ENCODE peak calls at places on chromosome 16, in nine cellular contexts. F, T, B, M, J, E, Q, G and H are unnamed samples.

GRCh38 chr16:9053006-9053601 is 38.3 kb upstream of the HAPSTR1 start:
- DNase-seq in F (peak), T (peak), B (peak), M (peak), J (peak), E (no peak), Q (peak), G (peak), H (no peak)

GRCh38 chr16:69917739-69918138 is 33.4 kb upstream of the CLEC18A start:
- DNase-seq in F (peak), T (peak), B (peak), M (peak), J (peak), E (no peak), Q (no peak), G (peak), H (peak)

GRCh38 chr16:64077242-64077641 is 1044.6 kb downstream of the CDH11 start:
- DNase-seq in F (no peak), T (no peak), B (no peak), M (no peak), J (no peak), E (no peak), Q (no peak), G (no peak), H (no peak)

GRCh38 chr16:79278506-79278905 is 322.0 kb downstream of the MAF start:
- DNase-seq in F (no peak), T (no peak), B (no peak), M (no peak), J (no peak), E (no peak), Q (no peak), G (no peak), H (no peak)

GRCh38 chr16:78298986-78299385 is 199.5 kb downstream of the WWOX start:
- DNase-seq in F (no peak), T (peak), B (no peak), M (no peak), J (peak), E (no peak), Q (no peak), G (no peak), H (no peak)

GRCh38 chr16:24935336-24935735 is 79.8 kb downstream of the ARHGAP17 start:
- DNase-seq in F (no peak), T (no peak), B (no peak), M (no peak), J (no peak), E (no peak), Q (no peak), G (no peak), H (no peak)

GRCh38 chr16:73066321-73066926 is 18.5 kb upstream of the ZFHX3 start:
- DNase-seq in F (no peak), T (no peak), B (no peak), M (peak), J (no peak), E (no peak), Q (no peak), G (no peak), H (no peak)

GRCh38 chr16:53089434-53090270 is 34.9 kb downstream of the CHD9 start:
- DNase-seq in F (no peak), T (peak), B (peak), M (peak), J (peak), E (peak), Q (no peak), G (no peak), H (no peak)

GRCh38 chr16:21950782-21951521 is 2.2 kb upstream of the UQCRC2 start:
- DNase-seq in F (peak), T (peak), B (peak), M (peak), J (peak), E (no peak), Q (peak), G (no peak), H (no peak)

GRCh38 chr16:75402174-75402820 is 31.0 kb downstream of the CFDP1 start:
- DNase-seq in F (peak), T (peak), B (peak), M (no peak), J (peak), E (no peak), Q (no peak), G (no peak), H (no peak)

GRCh38 chr16:30369091-30369937 is 980 bp downstream of the TBC1D10B start:
- DNase-seq in F (no peak), T (no peak), B (no peak), M (peak), J (peak), E (no peak), Q (peak), G (no peak), H (no peak)

GRCh38 chr16:27677300-27677699 is 127.4 kb downstream of the KATNIP start:
- DNase-seq in F (no peak), T (peak), B (no peak), M (no peak), J (peak), E (no peak), Q (no peak), G (no peak), H (no peak)

GRCh38 chr16:70152578-70153302 is 20.8 kb upstream of the CLEC18C start:
- DNase-seq in F (no peak), T (no peak), B (no peak), M (no peak), J (no peak), E (no peak), Q (no peak), G (no peak), H (no peak)

GRCh38 chr16:81158964-81159363 is 62.8 kb upstream of the GCSH start:
- DNase-seq in F (no peak), T (no peak), B (no peak), M (peak), J (no peak), E (no peak), Q (no peak), G (no peak), H (no peak)

GRCh38 chr16:85484337-85485295 is 128.5 kb upstream of the GSE1 start:
- DNase-seq in F (no peak), T (no peak), B (no peak), M (no peak), J (no peak), E (no peak), Q (no peak), G (no peak), H (no peak)

GRCh38 chr16:87806608-87807546 is 41.1 kb upstream of the KLHDC4 start:
- DNase-seq in F (peak), T (peak), B (peak), M (no peak), J (peak), E (peak), Q (peak), G (peak), H (no peak)
- H3K4me3 ChIP-seq in F (peak), T (no peak), B (peak), M (no peak), J (peak), E (no peak), Q (peak), G (peak), H (peak)

GRCh38 chr16:11107781-11108465 is 148.1 kb downstream of the SOCS1 start:
- DNase-seq in F (no peak), T (peak), B (peak), M (no peak), J (peak), E (no peak), Q (no peak), G (no peak), H (no peak)

GRCh38 chr16:11106726-11107125 is 149.3 kb downstream of the SOCS1 start:
- DNase-seq in F (no peak), T (no peak), B (no peak), M (no peak), J (no peak), E (no peak), Q (peak), G (no peak), H (no peak)

GRCh38 chr16:11104168-11105037 is 151.6 kb downstream of the SOCS1 start:
- DNase-seq in F (no peak), T (no peak), B (no peak), M (no peak), J (no peak), E (no peak), Q (no peak), G (no peak), H (no peak)

GRCh38 chr16:11102523-11102898 is 153.5 kb downstream of the SOCS1 start:
- DNase-seq in F (no peak), T (no peak), B (no peak), M (no peak), J (no peak), E (no peak), Q (no peak), G (no peak), H (no peak)

DNA sequence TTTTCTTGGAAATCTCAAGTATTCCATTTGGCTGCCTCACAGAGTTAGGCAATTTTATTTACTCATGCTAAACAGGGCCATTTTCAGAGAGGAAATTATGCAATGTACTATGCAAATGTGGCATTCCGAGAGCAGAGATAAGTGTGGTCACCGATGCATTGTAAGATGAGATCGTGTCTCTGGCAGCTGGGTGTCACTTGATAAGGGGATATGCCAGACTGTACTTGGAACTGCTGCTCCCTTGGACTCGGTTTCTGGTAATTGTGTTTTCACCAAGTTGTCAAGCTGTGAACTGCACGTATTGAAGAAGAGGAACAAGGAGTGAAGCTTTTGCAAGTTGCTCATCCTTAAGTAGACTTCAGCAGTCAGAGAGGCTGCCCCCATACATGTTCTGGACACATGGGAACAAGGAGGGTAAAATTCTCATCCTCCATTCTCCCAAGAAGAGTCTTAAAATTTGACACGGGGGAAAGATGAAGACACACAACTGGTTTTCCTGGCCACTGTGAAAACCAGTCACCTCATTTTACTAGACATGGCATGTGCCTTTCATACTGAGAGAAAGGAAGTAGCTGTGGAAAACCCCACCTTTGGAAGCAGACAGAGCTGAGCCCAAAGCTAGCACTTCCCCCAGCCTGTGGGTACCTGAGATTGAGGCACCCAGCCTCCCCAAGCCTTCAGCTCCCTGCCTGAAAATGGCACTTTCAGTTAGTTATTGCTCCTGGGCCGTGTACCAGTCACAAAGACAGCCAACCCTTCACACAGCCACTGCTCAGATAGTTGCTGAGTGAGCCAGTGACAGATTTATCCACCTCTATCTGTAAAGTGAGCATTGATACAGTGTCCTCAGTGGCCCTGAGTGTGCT is 150.7 kb downstream of the SOCS1 start:
- DNase-seq in F (peak), T (peak), B (peak), M (no peak), J (peak), E (peak), Q (peak), G (peak), H (peak)
- H3K4me3 ChIP-seq in F (no peak), T (no peak), B (no peak), M (no peak), J (peak), E (no peak), Q (no peak), G (no peak), H (no peak)

GRCh38 chr16:10182186-10182683 is at the start of gene GRIN2A:
- DNase-seq in F (no peak), T (no peak), B (no peak), M (peak), J (no peak), E (no peak), Q (no peak), G (no peak), H (no peak)
- H3K4me3 ChIP-seq in F (no peak), T (peak), B (peak), M (peak), J (no peak), E (no peak), Q (no peak), G (peak), H (no peak)

GRCh38 chr16:67183284-67183626 is 508 bp downstream of the MATCAP1 start:
- DNase-seq in F (no peak), T (no peak), B (no peak), M (no peak), J (no peak), E (no peak), Q (no peak), G (no peak), H (no peak)
- H3K4me3 ChIP-seq in F (peak), T (peak), B (peak), M (peak), J (peak), E (no peak), Q (peak), G (peak), H (peak)

DNA sequence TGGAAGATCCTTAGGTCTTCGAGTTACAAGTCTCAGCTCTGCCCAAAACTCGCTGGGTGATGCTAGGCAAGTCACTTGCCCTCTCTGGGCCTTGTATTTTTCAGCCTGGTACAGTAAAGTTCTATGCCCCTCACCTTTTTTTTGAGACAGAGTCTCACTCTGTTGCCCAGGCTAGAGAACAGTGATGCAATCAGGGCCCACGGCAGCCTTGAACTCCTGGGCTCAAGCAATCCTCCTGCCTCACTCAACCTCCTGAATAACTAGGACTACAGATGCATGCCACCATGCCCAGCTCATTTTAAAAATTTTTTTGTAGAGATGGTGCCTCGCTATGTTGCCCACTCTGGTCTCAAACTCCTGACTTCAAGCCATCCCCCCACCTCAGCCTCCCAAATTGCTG is 3.8 kb downstream of the MYH11 start:
- DNase-seq in F (no peak), T (no peak), B (no peak), M (no peak), J (no peak), E (no peak), Q (no peak), G (no peak), H (no peak)
- H3K4me3 ChIP-seq in F (no peak), T (no peak), B (no peak), M (no peak), J (no peak), E (no peak), Q (peak), G (no peak), H (no peak)

DNA sequence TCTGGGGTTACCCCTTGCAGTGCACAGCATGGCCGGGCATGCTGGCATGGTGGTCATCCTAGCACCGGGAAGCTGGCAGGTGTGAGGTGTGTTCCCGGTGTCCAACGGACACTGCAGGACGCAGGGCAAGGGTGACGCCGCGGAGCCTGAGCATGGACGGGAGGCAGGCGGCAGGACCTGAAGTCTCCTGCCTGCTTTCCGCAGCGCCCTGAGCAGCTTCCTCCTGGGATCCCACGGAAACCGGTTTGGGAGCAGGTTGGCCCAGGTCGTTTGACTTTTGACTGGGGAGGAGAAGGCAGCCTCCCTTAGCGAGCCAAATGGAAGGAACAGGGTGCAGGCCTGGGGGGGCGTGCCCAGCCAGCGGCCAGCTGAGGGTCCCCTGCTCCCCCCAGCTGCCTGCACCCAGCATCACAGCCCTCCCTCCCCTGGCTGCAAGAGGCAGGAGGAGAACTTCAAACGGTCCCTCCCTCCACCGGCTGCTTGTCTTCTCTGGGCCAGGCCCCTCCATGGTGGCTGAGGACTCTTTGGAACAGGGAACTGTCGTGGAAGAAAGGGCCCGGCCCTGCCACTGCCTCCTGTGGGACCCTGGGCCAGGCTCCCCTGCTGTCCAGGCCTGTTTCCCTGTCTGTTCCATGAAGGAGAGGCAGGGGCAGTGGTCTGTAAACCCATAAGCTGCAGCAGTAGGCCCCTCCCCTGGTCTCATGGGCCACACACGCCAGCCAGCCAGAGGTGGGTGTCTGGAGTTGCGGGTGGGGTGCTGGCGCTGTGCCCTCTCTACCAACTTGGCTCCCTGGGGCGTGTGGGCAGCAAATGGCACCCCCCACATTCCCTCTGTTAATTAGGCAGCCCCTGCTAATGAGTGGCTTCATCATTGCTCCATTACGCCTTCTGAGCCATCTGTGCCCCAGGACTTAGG is 7.9 kb upstream of the ADGRG1 start:
- DNase-seq in F (peak), T (no peak), B (no peak), M (no peak), J (no peak), E (peak), Q (peak), G (peak), H (no peak)
- H3K4me3 ChIP-seq in F (peak), T (no peak), B (no peak), M (no peak), J (no peak), E (no peak), Q (peak), G (peak), H (peak)

GRCh38 chr16:11229432-11229831 is 26.6 kb downstream of the SOCS1 start:
- DNase-seq in F (no peak), T (no peak), B (no peak), M (no peak), J (no peak), E (no peak), Q (no peak), G (no peak), H (no peak)

GRCh38 chr16:11229906-11230305 is 26.1 kb downstream of the SOCS1 start:
- DNase-seq in F (peak), T (no peak), B (no peak), M (no peak), J (no peak), E (no peak), Q (peak), G (no peak), H (no peak)

GRCh38 chr16:11224096-11224893 is 31.7 kb downstream of the SOCS1 start:
- DNase-seq in F (no peak), T (no peak), B (no peak), M (peak), J (no peak), E (peak), Q (peak), G (no peak), H (no peak)

GRCh38 chr16:11224894-11225676 is 30.9 kb downstream of the SOCS1 start:
- DNase-seq in F (no peak), T (no peak), B (no peak), M (no peak), J (peak), E (no peak), Q (peak), G (no peak), H (no peak)

DNA sequence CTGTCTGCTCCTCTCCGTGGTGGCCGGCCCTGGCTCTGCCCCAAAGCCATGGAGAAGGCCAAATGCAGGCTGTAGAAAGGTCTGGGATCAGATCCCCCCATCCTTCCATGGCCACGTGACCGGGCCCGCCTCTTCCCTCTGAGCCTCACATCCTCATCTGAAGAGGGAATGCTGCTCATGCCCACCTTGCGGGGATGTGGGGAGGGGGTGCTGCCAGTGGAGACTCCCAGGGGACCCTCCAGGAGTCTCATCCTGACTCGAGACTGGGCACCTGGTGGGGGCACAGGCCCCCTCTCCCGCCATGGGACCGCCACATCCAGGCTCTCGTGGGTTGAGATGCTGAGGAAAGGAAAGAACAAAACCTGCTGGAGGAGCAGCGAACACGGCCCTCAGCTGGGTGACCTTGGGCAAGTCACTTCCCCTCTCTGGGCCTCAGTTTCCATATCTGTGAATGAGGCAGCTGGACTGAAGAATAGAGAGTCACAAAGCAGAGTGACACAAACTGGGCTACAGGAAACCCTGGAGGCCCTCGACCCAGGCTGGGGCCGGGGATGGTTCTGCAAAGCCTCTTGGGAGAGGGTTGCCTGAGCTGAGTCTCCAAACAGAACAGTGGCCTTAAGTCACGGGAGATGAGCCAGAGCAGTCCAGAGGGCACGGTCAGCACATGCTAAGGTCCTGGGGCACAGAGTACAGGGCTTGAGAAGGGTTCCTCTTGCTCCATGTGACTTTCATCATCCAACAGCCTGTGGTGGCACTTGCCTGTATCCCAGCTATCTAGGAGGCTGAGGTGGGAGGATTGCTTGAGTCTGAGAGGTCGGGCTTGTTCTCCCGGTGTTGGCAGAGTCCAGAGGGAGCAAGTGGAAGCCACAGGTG is 30.1 kb downstream of the SOCS1 start:
- DNase-seq in F (no peak), T (no peak), B (no peak), M (no peak), J (no peak), E (no peak), Q (no peak), G (no peak), H (no peak)
- H3K4me3 ChIP-seq in F (no peak), T (no peak), B (no peak), M (no peak), J (no peak), E (no peak), Q (no peak), G (no peak), H (no peak)

GRCh38 chr16:10788665-10789064 is 29.9 kb downstream of the TVP23A start:
- DNase-seq in F (no peak), T (no peak), B (no peak), M (no peak), J (no peak), E (no peak), Q (no peak), G (peak), H (no peak)

GRCh38 chr16:10782628-10783027 is 36.0 kb downstream of the TVP23A start:
- DNase-seq in F (peak), T (no peak), B (no peak), M (no peak), J (no peak), E (no peak), Q (no peak), G (no peak), H (no peak)

GRCh38 chr16:10791048-10791447 is 27.5 kb downstream of the TVP23A start:
- DNase-seq in F (no peak), T (no peak), B (no peak), M (no peak), J (no peak), E (no peak), Q (no peak), G (no peak), H (no peak)

GRCh38 chr16:10787304-10787703 is 31.3 kb downstream of the TVP23A start:
- DNase-seq in F (no peak), T (no peak), B (no peak), M (peak), J (no peak), E (no peak), Q (no peak), G (no peak), H (no peak)
- H3K4me3 ChIP-seq in F (no peak), T (no peak), B (no peak), M (no peak), J (no peak), E (no peak), Q (no peak), G (no peak), H (no peak)

GRCh38 chr16:14015017-14015416 is 56.1 kb upstream of the MRTFB start:
- DNase-seq in F (no peak), T (no peak), B (peak), M (no peak), J (peak), E (no peak), Q (no peak), G (no peak), H (peak)
- H3K4me3 ChIP-seq in F (no peak), T (no peak), B (no peak), M (no peak), J (no peak), E (no peak), Q (no peak), G (no peak), H (peak)